ENCODE peak calls at places on chromosomes 3 and 15, in four cellular contexts. One of them, this sample, is unnamed.

GRCh38 chr3:31300802-31301443 is 231.8 kb upstream of the STT3B start:
- DNase-seq in activated B cell treated with CpG ODN at 0.5 μM for 24 hours: no peak
- DNase-seq in DMS153: peak
- DNase-seq in activated CD8-positive, alpha-beta memory T cell treated with anti-CD3 and anti-CD28 coated beads, Interleukin-2, amount 50 U/mL, for 48 hours: no peak
- DNase-seq in this sample: peak

GRCh38 chr15:74489518-74490338 is 28.8 kb upstream of the UBL7 start:
- DNase-seq in DMS153: no peak
- DNase-seq in activated CD8-positive, alpha-beta memory T cell treated with anti-CD3 and anti-CD28 coated beads, Interleukin-2, amount 50 U/mL, for 48 hours: peak
- DNase-seq in activated B cell treated with CpG ODN at 0.5 μM for 24 hours: peak
- DNase-seq in this sample: peak

GRCh38 chr15:85623648-85624047 is 171.1 kb downstream of the KLHL25 start:
- DNase-seq in DMS153: no peak
- DNase-seq in activated B cell treated with CpG ODN at 0.5 μM for 24 hours: no peak
- DNase-seq in activated CD8-positive, alpha-beta memory T cell treated with anti-CD3 and anti-CD28 coated beads, Interleukin-2, amount 50 U/mL, for 48 hours: no peak
- DNase-seq in this sample: no peak

GRCh38 chr3:193314161-193314560 is 64.4 kb downstream of the ATP13A5 start:
- DNase-seq in activated B cell treated with CpG ODN at 0.5 μM for 24 hours: no peak
- DNase-seq in activated CD8-positive, alpha-beta memory T cell treated with anti-CD3 and anti-CD28 coated beads, Interleukin-2, amount 50 U/mL, for 48 hours: no peak
- DNase-seq in DMS153: no peak
- DNase-seq in this sample: no peak

GRCh38 chr3:148727242-148727641 is 29.5 kb downstream of the AGTR1 start:
- DNase-seq in activated B cell treated with CpG ODN at 0.5 μM for 24 hours: no peak
- DNase-seq in DMS153: peak
- DNase-seq in activated CD8-positive, alpha-beta memory T cell treated with anti-CD3 and anti-CD28 coated beads, Interleukin-2, amount 50 U/mL, for 48 hours: no peak
- DNase-seq in this sample: peak

GRCh38 chr3:11613319-11613718 is 30.4 kb downstream of the VGLL4 start:
- DNase-seq in activated B cell treated with CpG ODN at 0.5 μM for 24 hours: no peak
- DNase-seq in DMS153: no peak
- DNase-seq in activated CD8-positive, alpha-beta memory T cell treated with anti-CD3 and anti-CD28 coated beads, Interleukin-2, amount 50 U/mL, for 48 hours: no peak
- DNase-seq in this sample: no peak

GRCh38 chr3:40414270-40414669 is 27.3 kb downstream of the ENTPD3 start:
- DNase-seq in activated CD8-positive, alpha-beta memory T cell treated with anti-CD3 and anti-CD28 coated beads, Interleukin-2, amount 50 U/mL, for 48 hours: no peak
- DNase-seq in DMS153: no peak
- DNase-seq in activated B cell treated with CpG ODN at 0.5 μM for 24 hours: no peak
- DNase-seq in this sample: peak

GRCh38 chr3:24067483-24067882 is 122.4 kb downstream of the NR1D2 start:
- DNase-seq in activated B cell treated with CpG ODN at 0.5 μM for 24 hours: no peak
- DNase-seq in DMS153: no peak
- DNase-seq in activated CD8-positive, alpha-beta memory T cell treated with anti-CD3 and anti-CD28 coated beads, Interleukin-2, amount 50 U/mL, for 48 hours: no peak
- DNase-seq in this sample: no peak

GRCh38 chr15:67178569-67179210 is 75.8 kb downstream of the AAGAB start:
- DNase-seq in DMS153: no peak
- DNase-seq in activated CD8-positive, alpha-beta memory T cell treated with anti-CD3 and anti-CD28 coated beads, Interleukin-2, amount 50 U/mL, for 48 hours: no peak
- DNase-seq in activated B cell treated with CpG ODN at 0.5 μM for 24 hours: no peak
- DNase-seq in this sample: no peak

GRCh38 chr3:112759210-112759609 is 87.5 kb downstream of the CD200R1L start:
- DNase-seq in activated CD8-positive, alpha-beta memory T cell treated with anti-CD3 and anti-CD28 coated beads, Interleukin-2, amount 50 U/mL, for 48 hours: no peak
- DNase-seq in activated B cell treated with CpG ODN at 0.5 μM for 24 hours: no peak
- DNase-seq in DMS153: no peak
- DNase-seq in this sample: no peak

GRCh38 chr3:128279594-128279880 is 126.3 kb downstream of the EEFSEC start:
- DNase-seq in activated CD8-positive, alpha-beta memory T cell treated with anti-CD3 and anti-CD28 coated beads, Interleukin-2, amount 50 U/mL, for 48 hours: no peak
- DNase-seq in DMS153: no peak
- DNase-seq in activated B cell treated with CpG ODN at 0.5 μM for 24 hours: no peak
- DNase-seq in this sample: no peak

GRCh38 chr3:42572278-42572677 is 9.5 kb downstream of the SEC22C start:
- DNase-seq in activated B cell treated with CpG ODN at 0.5 μM for 24 hours: no peak
- DNase-seq in activated CD8-positive, alpha-beta memory T cell treated with anti-CD3 and anti-CD28 coated beads, Interleukin-2, amount 50 U/mL, for 48 hours: no peak
- DNase-seq in DMS153: no peak
- DNase-seq in this sample: no peak

GRCh38 chr3:106848099-106848498 is 529.1 kb upstream of the CCDC54 start:
- DNase-seq in DMS153: no peak
- DNase-seq in activated B cell treated with CpG ODN at 0.5 μM for 24 hours: no peak
- DNase-seq in activated CD8-positive, alpha-beta memory T cell treated with anti-CD3 and anti-CD28 coated beads, Interleukin-2, amount 50 U/mL, for 48 hours: no peak
- DNase-seq in this sample: no peak